ENCODE peak calls at places on chromosomes 12 and 14, in ten cellular contexts. L is lower leg skin; U is C1 segment of cervical spinal cord; W is astrocyte of the spinal cord; Q is epithelial cell of esophagus; K is GM04503; X is activated CD4-positive, alpha-beta T cell treated with anti-CD3 and anti-CD28 coated beads for 1 hour; H is dermis microvascular lymphatic vessel endothelial cell; T is mesendoderm; Y is stimulated activated CD8-positive, alpha-beta memory T cell treated with anti-CD3 and anti-CD28 coated beads, Interleukin-7, amount 100 ng/mL, for 4 hours. A is an unnamed sample.

GRCh38 chr12:23631991-23632390 is 317.5 kb downstream of the SOX5 start:
- DNase-seq in X (no peak), H (no peak), W (peak), K (no peak), Q (peak), L (no peak), U (no peak), Y (no peak), T (no peak), A (no peak)

GRCh38 chr12:90712671-90713070 is 242.3 kb downstream of the CCER1 start:
- DNase-seq in W (peak), K (no peak), L (no peak), H (no peak), T (no peak), Q (peak), Y (no peak), X (no peak), U (no peak), A (no peak)

GRCh38 chr12:113757223-113758002 is 208.7 kb downstream of the RBM19 start:
- DNase-seq in W (no peak), Y (no peak), T (peak), L (no peak), H (no peak), U (peak), X (no peak), Q (peak), K (no peak), A (peak)

GRCh38 chr12:106736051-106736957 is 38.2 kb upstream of the RIC8B start:
- DNase-seq in T (peak), H (no peak), W (no peak), K (no peak), Q (no peak), X (no peak), Y (no peak), U (no peak), L (peak), A (no peak)

GRCh38 chr14:77478796-77479195 is 19.8 kb downstream of the ISM2 start:
- DNase-seq in L (no peak), Y (no peak), T (no peak), H (no peak), X (no peak), W (no peak), Q (no peak), U (no peak), K (no peak), A (no peak)

GRCh38 chr12:119179335-119180021 is 747 bp downstream of the HSPB8 start:
- DNase-seq in H (no peak), U (no peak), W (peak), K (peak), L (no peak), Q (peak), Y (no peak), X (no peak), T (peak), A (no peak)

GRCh38 chr12:113881588-113881987 is 84.5 kb downstream of the RBM19 start:
- DNase-seq in U (no peak), T (no peak), W (no peak), L (no peak), H (no peak), Y (no peak), Q (no peak), K (no peak), X (no peak), A (no peak)

GRCh38 chr14:105026033-105026785 is 5.3 kb upstream of the CDCA4 start:
- DNase-seq in L (no peak), K (no peak), Q (peak), W (peak), X (no peak), H (peak), T (no peak), Y (no peak), U (no peak), A (no peak)

GRCh38 chr12:75714462-75715322 is 203.3 kb upstream of the KRR1 start:
- DNase-seq in L (no peak), W (no peak), Q (peak), H (no peak), X (no peak), K (no peak), Y (no peak), U (no peak), T (peak), A (no peak)

GRCh38 chr12:131384544-131384855 is 326.4 kb upstream of the SFSWAP start:
- DNase-seq in K (no peak), L (peak), T (no peak), H (no peak), Y (no peak), U (no peak), Q (no peak), X (no peak), W (no peak), A (no peak)

GRCh38 chr12:57518920-57519757 is 1.2 kb downstream of the DDIT3 start:
- DNase-seq in H (no peak), L (peak), K (no peak), Q (peak), W (peak), T (peak), X (no peak), Y (no peak), U (no peak), A (no peak)

GRCh38 chr12:22860926-22861325 is 236.0 kb downstream of the ETNK1 start:
- DNase-seq in X (no peak), U (no peak), L (no peak), H (no peak), Q (peak), T (peak), K (no peak), W (no peak), Y (no peak), A (no peak)

GRCh38 chr12:115979351-115979750 is 298.1 kb downstream of the MED13L start:
- DNase-seq in X (no peak), W (no peak), Q (no peak), K (no peak), T (no peak), Y (no peak), L (no peak), H (no peak), U (peak), A (no peak)

GRCh38 chr14:87628129-87628528 is 364.9 kb downstream of the GALC start:
- DNase-seq in H (no peak), X (no peak), T (peak), Y (no peak), L (no peak), W (peak), Q (no peak), K (no peak), U (no peak), A (no peak)

GRCh38 chr12:20629414-20630156 is 65.5 kb upstream of the SLCO1C1 start:
- DNase-seq in Q (peak), L (no peak), H (peak), X (no peak), W (peak), K (no peak), Y (no peak), T (no peak), U (no peak), A (no peak)

GRCh38 chr12:49503674-49504180 is 35.1 kb upstream of the KCNH3 start:
- DNase-seq in U (no peak), Q (peak), H (peak), Y (no peak), W (peak), X (no peak), L (no peak), K (no peak), T (peak), A (no peak)